ENCODE peak calls at places on chromosomes 16 and 17, in ten cellular contexts. X, C, G, O, Z, T, D, J, V and F are unnamed samples.

GRCh38 chr16:70592106-70592571 is 54.2 kb upstream of the IL34 start:
- DNase-seq in C (no peak), D (no peak), X (no peak), J (no peak), Z (peak), O (no peak), T (peak), G (no peak), V (no peak), F (no peak)

GRCh38 chr16:11310997-11311561 is 29.9 kb upstream of the PRM1 start:
- DNase-seq in T (no peak), Z (no peak), X (no peak), J (no peak), G (no peak), O (no peak), V (no peak), D (no peak), C (no peak), F (no peak)

GRCh38 chr17:43768382-43768781 is 9.8 kb upstream of the SOST start:
- DNase-seq in X (no peak), O (no peak), D (peak), T (no peak), C (no peak), G (peak), Z (peak), V (no peak), J (peak), F (no peak)

GRCh38 chr17:65231086-65231485 is 93.9 kb downstream of the RGS9 start:
- DNase-seq in J (no peak), X (no peak), Z (no peak), D (no peak), V (no peak), O (no peak), T (no peak), G (no peak), C (no peak), F (no peak)

GRCh38 chr16:49019826-49020401 is 261.7 kb downstream of the CBLN1 start:
- DNase-seq in V (no peak), J (no peak), C (no peak), X (no peak), Z (peak), G (no peak), O (peak), D (no peak), T (no peak), F (peak)

GRCh38 chr16:68700120-68700519 is 37.0 kb upstream of the CDH1 start:
- DNase-seq in T (peak), V (no peak), C (peak), G (no peak), J (no peak), X (no peak), Z (no peak), O (no peak), D (no peak), F (no peak)

GRCh38 chr17:72667096-72668063 is 425.1 kb downstream of the SLC39A11 start:
- DNase-seq in G (no peak), D (no peak), J (no peak), X (no peak), C (no peak), Z (peak), O (no peak), V (no peak), T (no peak), F (no peak)

GRCh38 chr17:258045-258734 is 76.7 kb upstream of the DOC2B start:
- DNase-seq in Z (peak), O (peak), C (no peak), X (no peak), T (peak), G (no peak), V (no peak), D (no peak), J (no peak), F (no peak)

GRCh38 chr16:53991181-53992056 is 287.5 kb downstream of the FTO start:
- DNase-seq in G (no peak), D (peak), T (no peak), J (no peak), O (no peak), C (peak), X (no peak), Z (no peak), V (no peak), F (no peak)

GRCh38 chr16:79013004-79013403 is 587.5 kb downstream of the MAF start:
- DNase-seq in T (no peak), Z (no peak), O (no peak), G (no peak), D (no peak), X (no peak), V (no peak), C (no peak), J (no peak), F (no peak)

GRCh38 chr16:68762996-68763756 is 26.1 kb downstream of the CDH1 start:
- DNase-seq in C (no peak), V (no peak), D (no peak), G (no peak), J (no peak), T (no peak), X (no peak), O (peak), Z (no peak), F (no peak)

GRCh38 chr17:676965-677364 is 37.7 kb downstream of the VPS53 start:
- DNase-seq in D (no peak), T (no peak), C (no peak), J (no peak), X (no peak), V (no peak), Z (no peak), G (no peak), O (no peak), F (no peak)

GRCh38 chr16:86631441-86631840 is 53.1 kb downstream of the FOXL1 start:
- DNase-seq in V (no peak), O (no peak), C (no peak), Z (no peak), G (no peak), X (peak), T (no peak), J (no peak), D (no peak), F (no peak)

GRCh38 chr17:80220709-80221215 is 535 bp downstream of the SLC26A11 start:
- DNase-seq in J (peak), X (peak), T (peak), Z (peak), V (no peak), C (no peak), O (peak), G (no peak), D (no peak), F (no peak)

GRCh38 chr17:5758651-5759050 is 174.3 kb upstream of the NLRP1 start:
- DNase-seq in Z (no peak), O (peak), V (no peak), C (peak), T (no peak), J (no peak), X (no peak), D (no peak), G (no peak), F (no peak)

GRCh38 chr17:14859521-14859920 is 405.6 kb downstream of the PMP22 start:
- DNase-seq in J (no peak), T (no peak), O (no peak), D (no peak), Z (no peak), C (no peak), V (no peak), G (no peak), X (no peak), F (no peak)

GRCh38 chr17:60545465-60546191 is 19.6 kb upstream of the APPBP2 start:
- DNase-seq in O (no peak), G (no peak), D (no peak), V (no peak), C (no peak), J (no peak), X (no peak), Z (no peak), T (no peak), F (no peak)

GRCh38 chr16:12436201-12436657 is 367.5 kb downstream of the CPPED1 start:
- DNase-seq in C (no peak), Z (no peak), D (no peak), J (no peak), X (no peak), G (no peak), O (peak), V (no peak), T (no peak), F (no peak)

GRCh38 chr16:22397459-22397858 is 23.0 kb upstream of the CDR2 start:
- DNase-seq in O (no peak), J (no peak), Z (no peak), X (no peak), V (no peak), D (no peak), T (no peak), G (no peak), C (no peak), F (no peak)

GRCh38 chr16:10181196-10182162 is 749 bp downstream of the GRIN2A start:
- DNase-seq in V (no peak), G (no peak), C (peak), Z (peak), T (peak), X (peak), J (peak), O (peak), D (peak), F (no peak)

GRCh38 chr17:50191070-50192045 is 10.1 kb downstream of the COL1A1 start:
- DNase-seq in G (no peak), D (no peak), O (no peak), C (no peak), V (no peak), T (no peak), J (no peak), Z (no peak), X (no peak), F (no peak)

GRCh38 chr16:1903845-1904820 is 14.1 kb downstream of the HS3ST6 start:
- DNase-seq in Z (no peak), C (no peak), G (no peak), T (peak), V (no peak), D (no peak), O (no peak), X (no peak), J (no peak), F (no peak)

GRCh38 chr17:28520687-28521086 is 14.5 kb downstream of the FOXN1 start:
- DNase-seq in Z (no peak), G (no peak), J (no peak), V (no peak), D (no peak), X (no peak), C (no peak), T (no peak), O (no peak), F (no peak)

GRCh38 chr17:33954597-33954996 is 300.5 kb upstream of the CCL2 start:
- DNase-seq in T (no peak), X (no peak), Z (no peak), O (no peak), D (no peak), J (no peak), C (no peak), V (no peak), G (no peak), F (no peak)

GRCh38 chr17:64941761-64942160 is 22.5 kb upstream of the LRRC37A3 start:
- DNase-seq in D (no peak), X (no peak), Z (no peak), G (no peak), J (no peak), C (no peak), O (no peak), V (no peak), T (no peak), F (no peak)

GRCh38 chr16:82655315-82655714 is 28.5 kb downstream of the CDH13 start:
- DNase-seq in G (no peak), D (peak), C (no peak), V (no peak), J (peak), Z (peak), X (no peak), O (no peak), T (no peak), F (no peak)

GRCh38 chr16:72442381-72443158 is 270.6 kb upstream of the PMFBP1 start:
- DNase-seq in V (no peak), O (no peak), J (no peak), G (no peak), Z (no peak), X (no peak), C (peak), T (no peak), D (no peak), F (no peak)

GRCh38 chr16:64280317-64280716 is 841.5 kb downstream of the CDH11 start:
- DNase-seq in T (no peak), Z (no peak), D (no peak), G (no peak), X (no peak), V (no peak), O (no peak), C (no peak), J (no peak), F (no peak)

GRCh38 chr16:86007524-86007923 is 108.6 kb downstream of the IRF8 start:
- DNase-seq in C (no peak), X (no peak), O (no peak), Z (no peak), D (no peak), T (no peak), V (no peak), J (no peak), G (no peak), F (no peak)

GRCh38 chr17:73476890-73477350 is 165.1 kb upstream of the CDC42EP4 start:
- DNase-seq in J (no peak), T (no peak), X (no peak), C (no peak), V (no peak), O (no peak), Z (no peak), D (no peak), G (no peak), F (no peak)

DNA sequence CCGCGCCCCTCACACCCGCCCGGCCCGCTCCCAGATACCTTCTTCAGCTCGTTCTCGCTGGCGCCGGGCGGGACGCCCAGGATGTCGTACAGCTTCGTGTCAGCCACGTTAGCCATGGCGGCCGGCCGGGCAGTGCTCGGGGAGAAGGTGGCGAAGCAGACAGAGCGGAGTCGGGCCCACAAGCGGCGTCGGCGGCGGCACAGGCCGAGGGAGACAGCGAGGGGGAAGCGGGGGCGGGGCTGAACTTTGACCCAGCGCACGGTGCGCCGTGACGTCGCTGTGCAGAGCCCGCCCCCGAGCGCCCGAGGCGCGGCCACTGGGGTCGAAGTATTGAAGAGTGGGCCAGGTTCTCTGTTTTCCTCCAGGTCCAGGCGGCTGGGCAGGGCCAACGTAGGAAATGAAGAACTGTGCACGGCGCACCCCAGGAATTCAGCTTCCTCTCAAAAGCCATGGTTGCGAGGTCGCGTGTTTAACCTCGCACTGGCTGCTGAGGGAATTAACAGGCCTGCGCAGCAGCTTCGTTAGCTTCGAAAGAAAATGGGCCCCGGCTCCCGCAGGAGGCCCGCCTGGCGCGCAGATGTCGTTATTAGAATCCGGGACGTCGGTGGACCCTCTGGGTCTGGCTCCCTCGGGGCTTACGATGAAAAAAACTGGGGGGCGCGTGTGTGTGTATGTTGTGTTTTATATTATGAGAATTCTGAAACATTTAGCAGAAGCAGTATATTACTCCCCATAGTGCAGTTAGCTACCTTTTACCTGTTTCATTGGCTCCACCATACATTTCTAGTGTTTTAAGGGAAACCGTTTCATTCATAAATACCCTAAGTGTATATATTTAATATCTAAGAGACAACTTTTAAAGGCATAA is at the start of gene DNAJA2:
- DNase-seq in D (peak), J (peak), X (peak), Z (peak), T (peak), C (peak), O (peak), G (peak), V (peak), F (peak)
- TF ChIP-seq POLR2A in D (no peak), J (peak), X (peak), Z (peak), T (peak), C (peak), O (peak), G (peak), V (peak), F (peak)

DNA sequence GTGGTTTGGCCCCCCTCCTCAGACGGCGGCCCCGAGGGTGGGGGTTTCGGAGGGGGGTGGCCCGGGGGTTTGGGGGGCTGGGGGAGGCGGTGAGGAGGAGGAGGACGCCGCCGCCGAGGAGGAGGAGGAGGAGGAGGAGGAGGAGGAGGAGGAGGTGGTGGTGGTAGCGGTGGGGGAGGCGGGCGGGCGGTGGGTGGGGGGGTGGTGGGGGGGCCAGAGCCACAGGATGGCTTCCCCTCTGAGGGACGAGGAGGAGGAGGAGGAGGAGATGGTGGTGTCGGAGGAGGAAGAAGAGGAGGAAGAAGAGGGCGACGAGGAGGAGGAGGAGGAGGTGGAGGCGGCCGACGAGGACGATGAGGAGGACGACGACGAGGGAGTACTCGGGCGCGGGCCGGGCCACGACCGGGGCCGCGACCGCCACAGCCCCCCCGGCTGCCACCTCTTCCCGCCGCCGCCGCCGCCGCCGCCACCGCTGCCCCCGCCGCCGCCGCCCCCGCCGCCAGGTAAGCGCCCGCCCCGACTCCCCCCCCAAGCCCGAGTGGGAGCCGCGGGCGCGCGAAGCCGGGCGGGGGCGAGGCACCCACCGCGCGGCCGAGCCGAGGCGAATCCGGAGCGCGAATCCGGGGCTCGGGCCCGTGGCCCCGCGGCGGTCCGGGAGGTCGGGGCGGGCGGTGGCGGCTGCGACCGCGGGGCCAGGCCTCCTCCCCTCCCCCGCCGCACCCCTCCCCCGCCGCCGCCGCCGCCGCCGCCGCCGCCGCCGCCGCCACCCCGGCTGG is 3.8 kb upstream of the CHD3 start:
- DNase-seq in Z (no peak), J (peak), T (peak), V (peak), X (no peak), G (no peak), D (peak), O (no peak), C (no peak), F (no peak)
- H3K27ac ChIP-seq in Z (peak), J (peak), T (peak), V (peak), X (peak), G (peak), D (peak), O (no peak), C (no peak), F (peak)

DNA sequence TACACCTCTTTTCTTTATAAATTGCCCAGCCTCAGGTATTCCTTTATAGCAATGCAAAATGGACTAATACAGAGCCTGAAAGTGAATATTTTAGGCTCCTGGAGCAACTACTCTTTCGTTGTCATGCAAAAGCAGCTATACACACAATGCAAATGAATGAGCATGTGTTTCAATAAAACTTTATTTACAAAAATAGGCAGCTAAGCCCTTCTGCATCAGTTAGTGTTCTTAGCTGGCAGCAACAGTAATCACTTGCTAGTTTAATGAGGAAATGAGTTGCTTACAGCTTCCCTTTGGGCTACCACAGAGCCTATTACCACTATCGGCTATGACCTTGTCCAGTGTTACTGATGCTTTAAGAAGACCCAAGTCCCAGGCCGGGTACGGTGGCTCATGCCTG is 402.9 kb downstream of the XYLT1 start:
- DNase-seq in D (no peak), Z (no peak), J (no peak), T (no peak), C (no peak), X (no peak), V (no peak), O (no peak), G (no peak), F (no peak)
- TF ChIP-seq EP300 in D (no peak), Z (no peak), J (no peak), T (no peak), C (no peak), X (no peak), V (no peak), O (no peak), G (no peak), F (no peak)

GRCh38 chr16:67277999-67278772 is 1.1 kb upstream of the PLEKHG4 start:
- DNase-seq in D (no peak), O (no peak), V (no peak), X (peak), T (peak), G (no peak), Z (no peak), C (peak), J (no peak), F (no peak)

GRCh38 chr16:67278773-67279295 is 498 bp upstream of the PLEKHG4 start:
- DNase-seq in D (no peak), X (peak), O (peak), T (no peak), J (peak), V (no peak), Z (no peak), G (no peak), C (no peak), F (no peak)

GRCh38 chr16:67277294-67277998 is 1.9 kb upstream of the PLEKHG4 start:
- DNase-seq in J (peak), C (peak), T (no peak), X (peak), V (no peak), G (no peak), O (no peak), D (no peak), Z (peak), F (no peak)

GRCh38 chr16:67280090-67281015 is 1.0 kb downstream of the PLEKHG4 start:
- DNase-seq in T (no peak), O (no peak), C (no peak), X (no peak), J (no peak), V (no peak), Z (no peak), D (no peak), G (no peak), F (no peak)

DNA sequence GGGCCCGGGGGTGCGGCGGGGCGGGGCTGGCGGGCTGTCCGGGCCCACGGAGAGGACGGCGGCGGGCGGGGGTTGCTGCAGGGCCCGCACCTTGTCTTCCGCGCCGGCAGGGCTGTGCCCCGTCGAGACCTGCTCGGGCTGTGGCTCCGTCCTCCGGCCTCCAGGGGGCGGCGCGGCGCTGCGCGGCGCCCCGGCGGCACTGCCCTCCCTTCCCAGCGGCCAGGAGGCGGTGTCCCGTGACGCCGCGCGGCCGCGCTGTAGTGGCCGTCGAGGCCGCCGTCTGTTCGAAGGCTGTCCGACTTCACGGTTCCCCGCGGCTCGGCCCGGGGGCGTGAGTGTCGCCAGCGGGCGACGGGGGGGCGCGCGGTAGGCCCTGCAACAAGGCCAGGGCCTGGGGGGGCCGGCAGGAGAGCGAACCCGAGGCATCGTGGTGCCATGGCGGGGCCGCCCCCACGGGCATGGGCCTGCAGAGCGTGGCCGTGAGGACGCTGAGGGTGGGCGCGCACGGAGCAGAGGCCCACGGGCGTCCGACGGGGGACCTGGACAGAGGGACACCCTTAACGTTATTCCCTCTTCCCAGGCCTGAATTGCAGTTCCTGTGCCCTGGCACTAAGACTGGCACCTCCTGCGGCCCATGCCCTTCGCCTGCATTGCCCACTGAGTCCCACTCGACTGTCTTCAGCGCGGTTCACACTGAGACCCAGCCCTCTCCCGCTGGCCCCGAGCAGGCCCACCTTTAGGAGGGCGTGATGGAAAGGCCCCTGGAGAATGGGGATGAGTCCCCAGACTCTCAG is at the start of gene PLEKHG4:
- DNase-seq in V (no peak), G (peak), J (peak), D (peak), O (peak), Z (peak), T (peak), C (peak), X (peak), F (no peak)
- TF ChIP-seq POLR2A in V (no peak), G (no peak), J (no peak), D (no peak), O (no peak), Z (no peak), T (peak), C (peak), X (peak), F (no peak)